ENCODE peak calls at places on chromosomes 11 and 22, in nine cellular contexts. V is psoas muscle, G is lower lobe of right lung, M is right lobe of liver, U is hepatocyte, D is body of pancreas, S is fibroblast of lung, B is spleen, F is PC-9. I is an unnamed sample.

GRCh38 chr11:10310301-10310841 is 5.5 kb downstream of the ADM start:
- DNase-seq in F (no peak), D (no peak), S (peak; percentile 44), U (no peak), V (no peak), G (no peak), B (no peak), M (no peak), I (no peak)

GRCh38 chr11:59891781-59892181 is 13.2 kb downstream of the OOSP3 start:
- DNase-seq in F (no peak), S (no peak), D (no peak), B (no peak), G (no peak), M (no peak), U (peak; percentile 14), V (no peak), I (peak; percentile 30)

GRCh38 chr11:130413383-130414106 is 14.9 kb downstream of the ADAMTS8 start:
- DNase-seq in U (no peak), F (peak; percentile 50), G (no peak), M (no peak), V (no peak), B (no peak), S (peak; percentile 85), D (no peak), I (no peak)

GRCh38 chr11:68890490-68891231 is 13.0 kb downstream of the MRPL21 start:
- DNase-seq in F (no peak), S (peak; percentile 73), M (peak; percentile 74), V (peak; percentile 86), D (peak; percentile 48), G (peak; percentile 52), B (peak; percentile 61), U (peak; percentile 31), I (peak; percentile 95)

GRCh38 chr11:87020764-87021365 is 16.9 kb upstream of the TMEM135 start:
- DNase-seq in D (no peak), V (no peak), F (no peak), B (no peak), G (no peak), U (no peak), M (no peak), S (peak; percentile 19), I (no peak)

GRCh38 chr11:63747006-63747405 is 21.6 kb downstream of the ZFTA start:
- DNase-seq in U (peak; percentile 37), B (no peak), V (no peak), G (no peak), F (no peak), S (peak; percentile 73), D (no peak), M (no peak), I (no peak)

GRCh38 chr11:129949067-129949466 is 53.6 kb downstream of the PRDM10 start:
- DNase-seq in D (no peak), F (no peak), U (no peak), M (no peak), V (no peak), S (no peak), G (no peak), B (no peak), I (no peak)

GRCh38 chr11:73971175-73971719 is 11.4 kb downstream of the UCP2 start:
- DNase-seq in S (no peak), U (no peak), G (no peak), M (no peak), F (no peak), D (no peak), V (no peak), B (peak; percentile 67), I (no peak)

GRCh38 chr22:29081499-29082236 is 8.8 kb downstream of the KREMEN1 start:
- DNase-seq in G (no peak), D (no peak), V (no peak), M (no peak), S (no peak), B (no peak), U (no peak), F (no peak), I (no peak)

GRCh38 chr22:40019681-40020080 is 24.9 kb downstream of the FAM83F start:
- DNase-seq in M (no peak), V (no peak), D (no peak), S (no peak), G (no peak), F (no peak), B (peak; percentile 25), U (no peak), I (no peak)

GRCh38 chr22:40022536-40023225 is 27.9 kb downstream of the FAM83F start:
- DNase-seq in S (no peak), M (no peak), F (no peak), V (no peak), U (no peak), D (no peak), B (peak; percentile 58), G (no peak), I (no peak)

GRCh38 chr22:40023226-40023925 is 28.6 kb downstream of the FAM83F start:
- DNase-seq in S (no peak), F (no peak), U (no peak), G (no peak), D (no peak), B (peak; percentile 60), M (no peak), V (no peak), I (no peak)

GRCh38 chr22:40020956-40021355 is 26.2 kb downstream of the FAM83F start:
- DNase-seq in F (no peak), S (no peak), G (no peak), V (no peak), D (no peak), M (no peak), U (no peak), B (no peak), I (no peak)

DNA sequence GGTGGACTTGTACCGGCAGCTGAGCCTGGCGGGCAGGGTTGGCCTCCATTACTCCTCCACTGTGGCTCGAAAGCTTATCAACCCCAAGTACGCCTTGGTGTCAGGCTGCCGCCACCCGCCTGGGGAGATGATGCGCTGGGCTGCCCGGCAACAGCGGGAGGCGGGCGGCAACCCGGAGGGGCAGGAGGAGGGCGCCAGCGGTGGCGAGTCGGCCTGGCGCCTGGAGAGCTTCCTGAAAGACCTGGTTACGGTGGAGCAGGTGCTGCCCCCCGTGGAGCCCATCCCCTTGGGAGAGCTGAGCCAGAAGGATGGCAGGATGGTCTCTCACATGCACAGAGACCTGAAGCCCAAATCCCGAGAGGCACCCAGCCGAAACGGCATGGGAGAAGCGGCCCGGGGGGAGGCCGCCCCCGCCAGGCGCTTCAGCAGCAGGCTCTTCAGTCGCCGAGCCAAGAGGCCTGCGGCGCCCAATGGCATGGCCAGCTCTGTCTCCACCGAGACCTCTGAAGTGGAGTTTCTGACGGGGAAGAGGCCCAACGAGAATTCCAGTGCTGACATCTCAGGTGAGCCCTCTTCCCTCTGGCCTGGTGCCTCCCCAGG is 26.7 kb downstream of the FAM83F start:
- DNase-seq in F (no peak), B (peak; percentile 47), G (no peak), M (no peak), D (no peak), V (no peak), U (no peak), S (no peak), I (no peak)
- H3K4me1 ChIP-seq in F (no peaks in the 10 kb centered on the region), B (no peaks in the 10 kb centered on the region), G (peaks cover 6% of the 10 kb centered on the region), M (no peaks in the 10 kb centered on the region), D (no peaks in the 10 kb centered on the region), V (no peaks in the 10 kb centered on the region), U (peaks cover 8% of the 10 kb centered on the region), S (no peaks in the 10 kb centered on the region), I (no peaks in the 10 kb centered on the region)

DNA sequence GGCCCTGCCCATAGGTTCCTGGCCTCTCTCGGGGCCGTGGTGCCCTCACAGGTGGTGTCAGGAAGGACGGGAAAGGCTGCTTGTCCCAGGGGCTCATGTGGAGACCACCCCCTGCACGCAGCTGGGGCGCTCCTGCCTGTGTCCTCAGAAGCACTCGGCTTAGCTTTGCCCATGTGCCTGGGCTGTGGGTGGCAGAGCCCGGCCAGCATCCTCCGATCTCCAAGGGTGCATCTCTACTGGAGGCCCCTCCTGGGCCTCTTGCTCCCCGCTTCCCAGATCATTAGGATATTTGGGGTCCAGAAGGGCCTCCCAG is 8.9 kb upstream of the TSSC4 start:
- DNase-seq in U (no peak), G (no peak), S (no peak), M (no peak), F (no peak), D (no peak), V (no peak), B (no peak), I (no peak)
- H3K4me1 ChIP-seq in U (peaks cover 19% of the 10 kb centered on the region), G (peaks cover 50% of the 10 kb centered on the region), S (peaks cover 31% of the 10 kb centered on the region), M (no peaks in the 10 kb centered on the region), F (peaks cover 7% of the 10 kb centered on the region), D (peaks cover 38% of the 10 kb centered on the region), V (peaks cover 37% of the 10 kb centered on the region), B (peaks cover 73% of the 10 kb centered on the region), I (peaks cover 24% of the 10 kb centered on the region)

DNA sequence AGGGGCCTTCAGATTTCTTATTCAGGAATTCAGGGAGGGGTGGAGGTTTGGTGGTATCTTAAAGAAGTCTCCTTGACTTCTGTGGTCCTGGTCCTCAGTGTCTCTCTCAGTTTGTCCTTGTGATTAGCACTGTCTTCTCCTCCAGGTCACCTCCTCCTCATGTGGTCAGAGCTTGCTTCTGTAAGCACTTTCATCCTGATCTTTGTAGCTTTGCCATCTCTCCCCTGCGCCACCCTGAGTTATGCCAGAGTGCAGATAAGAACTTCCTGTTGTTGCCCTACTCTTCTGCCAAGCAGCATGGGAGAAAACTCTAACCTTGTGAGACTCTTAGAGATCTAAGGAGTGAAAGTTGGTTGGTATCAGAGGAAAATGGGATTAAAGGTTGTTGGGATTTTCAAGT is 30.9 kb downstream of the MICAL2 start:
- DNase-seq in B (no peak), F (no peak), V (no peak), U (no peak), D (no peak), S (no peak), M (no peak), G (no peak), I (no peak)
- H3K4me1 ChIP-seq in B (no peaks in the 10 kb centered on the region), F (peaks cover 27% of the 10 kb centered on the region), V (no peaks in the 10 kb centered on the region), U (peaks cover 62% of the 10 kb centered on the region), D (no peaks in the 10 kb centered on the region), S (peaks cover 55% of the 10 kb centered on the region), M (no peaks in the 10 kb centered on the region), G (peaks cover 90% of the 10 kb centered on the region), I (peaks cover 53% of the 10 kb centered on the region)

GRCh38 chr22:24271406-24271760 is 752 bp downstream of the SPECC1L start:
- DNase-seq in D (no peak), U (peak; percentile 55), G (no peak), S (peak; percentile 34), F (peak; percentile 44), B (no peak), V (no peak), M (no peak), I (no peak)

GRCh38 chr22:24265734-24266133 is 4.9 kb upstream of the SPECC1L start:
- DNase-seq in B (no peak), D (no peak), U (no peak), S (no peak), F (no peak), G (no peak), M (no peak), V (no peak), I (no peak)

DNA sequence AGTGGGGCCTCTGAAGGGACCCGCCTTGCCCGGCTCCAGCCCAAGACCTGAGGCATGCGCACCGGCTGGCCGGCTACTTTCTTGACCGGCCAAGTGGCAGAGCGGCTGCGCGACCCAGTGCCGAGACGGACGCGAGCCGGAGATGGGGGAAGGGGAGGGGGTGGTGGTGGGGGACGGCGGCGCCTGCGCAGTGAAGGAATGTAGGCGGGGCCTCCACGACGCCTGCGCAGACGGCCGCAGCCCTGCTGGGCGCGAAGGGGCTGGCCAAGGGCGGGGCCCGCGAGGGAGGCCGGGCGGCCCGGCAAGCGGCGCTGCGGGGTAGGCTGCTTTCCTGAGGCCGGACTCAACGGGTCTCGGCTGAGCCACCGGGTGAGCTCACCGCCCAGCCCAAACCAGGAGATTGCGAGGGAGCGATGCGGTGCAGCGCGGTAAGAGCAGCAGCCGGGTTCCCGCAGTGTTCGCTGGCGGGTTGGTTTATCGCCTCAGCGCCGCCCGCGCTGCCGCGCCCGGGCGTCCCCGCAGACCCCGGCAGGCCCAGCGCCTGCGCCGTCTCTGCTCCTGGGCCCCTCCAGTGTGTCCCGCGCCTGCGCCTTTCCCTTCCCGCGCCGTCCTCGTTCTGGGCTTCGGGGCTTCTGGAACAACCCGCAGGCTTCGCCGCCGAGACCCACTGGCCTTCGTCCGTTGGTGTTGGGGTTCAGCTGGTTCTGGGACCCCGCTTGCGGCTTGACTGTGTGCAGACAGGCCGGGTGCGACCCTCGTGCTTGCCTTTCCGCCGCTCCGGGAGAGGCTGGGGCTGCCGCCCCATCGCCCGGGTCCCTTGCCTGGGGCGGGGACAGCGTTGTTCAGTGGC is at the start of gene SPECC1L:
- DNase-seq in D (peak; percentile 94), M (peak; percentile 95), G (peak; percentile 94), U (peak; percentile 97), B (peak; percentile 98), V (peak; percentile 97), S (peak; percentile 93), F (peak; percentile 78), I (peak; percentile 98)
- H3K4me1 ChIP-seq in D (peaks cover 35% of the 10 kb centered on the region), M (no peaks in the 10 kb centered on the region), G (peaks cover 35% of the 10 kb centered on the region), U (peaks cover 14% of the 10 kb centered on the region), B (peaks cover 40% of the 10 kb centered on the region), V (peaks cover 37% of the 10 kb centered on the region), S (peaks cover 4% of the 10 kb centered on the region), F (peaks cover 28% of the 10 kb centered on the region), I (peaks cover 2% of the 10 kb centered on the region)